ENCODE peak calls at places on chromosomes 3 and 15, in nine cellular contexts. H, Z, Q, T, N, D, U, C and O are unnamed samples.

GRCh38 chr3:170942011-170942410 is 33.6 kb upstream of the EIF5A2 start:
- DNase-seq in H (no peak), Z (no peak), Q (no peak), T (no peak), N (no peak), D (no peak), U (no peak), C (no peak), O (no peak)

GRCh38 chr15:70492240-70493177 is 270.8 kb downstream of the UACA start:
- DNase-seq in H (peak), Z (peak), Q (no peak), T (no peak), N (peak), D (peak), U (peak), C (peak), O (peak)

GRCh38 chr3:46695177-46695961 is 1.9 kb upstream of the ALS2CL start:
- DNase-seq in H (no peak), Z (peak), Q (peak), T (no peak), N (peak), D (peak), U (peak), C (peak), O (peak)

GRCh38 chr3:184637705-184638104 is 74.2 kb downstream of the MAGEF1 start:
- DNase-seq in H (no peak), Z (peak), Q (no peak), T (no peak), N (no peak), D (no peak), U (no peak), C (no peak), O (no peak)

GRCh38 chr3:89172150-89172549 is 64.7 kb downstream of the EPHA3 start:
- DNase-seq in H (no peak), Z (no peak), Q (no peak), T (no peak), N (no peak), D (no peak), U (no peak), C (no peak), O (no peak)

GRCh38 chr3:11622846-11623550 is 20.7 kb downstream of the VGLL4 start:
- DNase-seq in H (no peak), Z (no peak), Q (no peak), T (no peak), N (no peak), D (no peak), U (no peak), C (no peak), O (no peak)

GRCh38 chr3:69352305-69353087 is 33.4 kb downstream of the FRMD4B start:
- DNase-seq in H (no peak), Z (no peak), Q (no peak), T (no peak), N (no peak), D (no peak), U (no peak), C (no peak), O (no peak)

GRCh38 chr3:45003406-45003805 is 22.7 kb upstream of the CLEC3B start:
- DNase-seq in H (no peak), Z (no peak), Q (no peak), T (no peak), N (no peak), D (no peak), U (no peak), C (no peak), O (no peak)

GRCh38 chr3:45927881-45928280 is 15.4 kb upstream of the CXCR6 start:
- DNase-seq in H (no peak), Z (no peak), Q (no peak), T (no peak), N (no peak), D (no peak), U (no peak), C (no peak), O (no peak)

GRCh38 chr3:116350119-116350733 is 95.1 kb downstream of the LSAMP start:
- DNase-seq in H (no peak), Z (no peak), Q (no peak), T (no peak), N (no peak), D (no peak), U (no peak), C (no peak), O (no peak)

GRCh38 chr3:80733522-80734176 is 965.9 kb upstream of the ROBO1 start:
- DNase-seq in H (no peak), Z (peak), Q (no peak), T (no peak), N (no peak), D (no peak), U (peak), C (peak), O (no peak)

GRCh38 chr3:171640520-171641412 is 169.5 kb downstream of the PLD1 start:
- DNase-seq in H (peak), Z (peak), Q (no peak), T (no peak), N (no peak), D (no peak), U (no peak), C (peak), O (no peak)

GRCh38 chr3:27097171-27097570 is 272.0 kb downstream of the NEK10 start:
- DNase-seq in H (no peak), Z (no peak), Q (no peak), T (no peak), N (no peak), D (no peak), U (no peak), C (no peak), O (no peak)
- H3K4me3 ChIP-seq in H (no peak), Z (no peak), Q (no peak), T (no peak), N (no peak), D (no peak), U (no peak), C (no peak), O (no peak)

GRCh38 chr3:125212509-125213372 is at the start of gene SLC12A8:
- DNase-seq in H (no peak), Z (no peak), Q (no peak), T (no peak), N (no peak), D (no peak), U (peak), C (peak), O (peak)
- H3K4me3 ChIP-seq in H (peak), Z (peak), Q (peak), T (peak), N (no peak), D (peak), U (peak), C (peak), O (peak)

GRCh38 chr3:87088366-87088983 is 97.5 kb upstream of the VGLL3 start:
- DNase-seq in H (no peak), Z (peak), Q (no peak), T (no peak), N (no peak), D (no peak), U (no peak), C (no peak), O (no peak)

GRCh38 chr3:87084868-87085267 is 93.9 kb upstream of the VGLL3 start:
- DNase-seq in H (no peak), Z (peak), Q (no peak), T (no peak), N (no peak), D (no peak), U (no peak), C (no peak), O (no peak)

DNA sequence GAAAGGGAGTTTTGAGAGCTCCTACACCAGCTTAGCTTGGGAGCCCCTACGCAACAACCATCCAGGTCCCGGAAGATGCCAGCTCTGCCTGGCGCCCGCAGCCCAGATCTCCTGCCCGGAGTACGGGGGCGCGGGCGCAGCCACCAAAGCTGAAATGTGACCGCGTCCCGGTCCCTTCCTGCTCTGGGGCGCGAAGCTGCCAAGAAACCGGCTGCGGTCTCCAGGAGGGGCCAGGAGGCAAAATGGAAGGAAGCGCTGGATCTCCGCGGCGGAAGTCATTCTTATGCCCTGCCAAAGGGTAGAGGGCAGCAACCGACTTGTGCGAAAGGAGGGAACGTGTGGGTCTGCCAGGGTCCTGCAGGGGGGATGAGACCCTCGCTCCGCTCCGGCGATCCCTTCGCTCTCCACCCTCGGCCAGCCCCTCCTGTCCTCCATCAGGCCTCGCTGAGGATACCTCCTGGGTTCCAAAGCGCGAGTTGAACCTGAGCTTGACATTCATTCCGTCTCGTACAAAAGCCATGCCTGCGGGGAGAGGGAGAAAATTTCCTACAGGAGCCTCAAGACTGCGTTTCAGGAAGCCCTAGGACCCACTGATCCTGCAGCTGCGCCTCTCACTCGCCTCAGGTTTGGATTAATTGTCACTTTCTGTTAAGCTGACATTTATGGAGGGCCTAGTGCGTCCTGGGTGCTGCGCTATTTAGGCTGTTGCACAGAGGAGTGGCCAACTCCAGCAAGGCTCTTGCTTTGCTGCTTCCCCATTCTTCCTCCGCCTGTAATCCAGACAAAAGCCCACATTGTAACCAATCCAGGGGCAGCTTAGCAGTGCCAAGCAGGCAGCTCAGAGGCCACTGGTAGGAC is 98.3 kb upstream of the VGLL3 start:
- DNase-seq in H (peak), Z (peak), Q (peak), T (no peak), N (peak), D (peak), U (peak), C (no peak), O (peak)
- H3K4me3 ChIP-seq in H (peak), Z (peak), Q (peak), T (peak), N (peak), D (peak), U (peak), C (no peak), O (peak)

GRCh38 chr15:61768131-61768530 is 292.1 kb downstream of the VPS13C start:
- DNase-seq in H (no peak), Z (no peak), Q (no peak), T (no peak), N (no peak), D (no peak), U (no peak), C (no peak), O (no peak)
- H3K4me3 ChIP-seq in H (no peak), Z (no peak), Q (no peak), T (no peak), N (no peak), D (no peak), U (no peak), C (no peak), O (no peak)

GRCh38 chr3:48652923-48653715 is 9.6 kb downstream of the CELSR3 start:
- DNase-seq in H (no peak), Z (no peak), Q (no peak), T (no peak), N (no peak), D (no peak), U (no peak), C (no peak), O (no peak)

GRCh38 chr3:48656061-48656840 is 6.4 kb downstream of the CELSR3 start:
- DNase-seq in H (no peak), Z (peak), Q (peak), T (peak), N (peak), D (peak), U (peak), C (peak), O (peak)

GRCh38 chr3:48656841-48657281 is 5.8 kb downstream of the CELSR3 start:
- DNase-seq in H (no peak), Z (peak), Q (no peak), T (no peak), N (no peak), D (no peak), U (no peak), C (no peak), O (peak)

GRCh38 chr3:48655063-48655462 is 7.6 kb downstream of the CELSR3 start:
- DNase-seq in H (no peak), Z (no peak), Q (no peak), T (no peak), N (no peak), D (no peak), U (no peak), C (no peak), O (no peak)

DNA sequence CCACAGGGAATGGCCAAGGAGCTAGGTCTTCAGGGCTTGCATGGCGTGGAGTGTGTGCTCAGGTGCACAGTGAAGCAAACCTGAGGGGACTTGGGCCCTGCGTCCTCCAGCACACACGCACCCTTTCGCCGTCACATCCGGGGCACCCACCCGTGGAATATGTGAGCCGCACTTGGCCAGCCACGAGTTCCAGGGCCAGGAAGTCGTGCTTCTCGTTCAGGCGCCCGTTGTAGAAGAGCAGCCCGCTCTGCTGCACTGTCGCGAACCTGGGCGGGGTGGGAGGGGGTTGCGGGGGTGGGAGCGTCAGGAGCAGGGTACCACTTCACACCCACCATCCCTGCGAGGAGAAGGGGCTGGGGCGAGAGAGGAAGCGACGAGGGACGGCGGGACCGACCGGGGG is 7.1 kb downstream of the CELSR3 start:
- DNase-seq in H (no peak), Z (no peak), Q (no peak), T (no peak), N (no peak), D (peak), U (no peak), C (no peak), O (no peak)
- H3K4me3 ChIP-seq in H (peak), Z (peak), Q (no peak), T (peak), N (peak), D (peak), U (peak), C (no peak), O (peak)

DNA sequence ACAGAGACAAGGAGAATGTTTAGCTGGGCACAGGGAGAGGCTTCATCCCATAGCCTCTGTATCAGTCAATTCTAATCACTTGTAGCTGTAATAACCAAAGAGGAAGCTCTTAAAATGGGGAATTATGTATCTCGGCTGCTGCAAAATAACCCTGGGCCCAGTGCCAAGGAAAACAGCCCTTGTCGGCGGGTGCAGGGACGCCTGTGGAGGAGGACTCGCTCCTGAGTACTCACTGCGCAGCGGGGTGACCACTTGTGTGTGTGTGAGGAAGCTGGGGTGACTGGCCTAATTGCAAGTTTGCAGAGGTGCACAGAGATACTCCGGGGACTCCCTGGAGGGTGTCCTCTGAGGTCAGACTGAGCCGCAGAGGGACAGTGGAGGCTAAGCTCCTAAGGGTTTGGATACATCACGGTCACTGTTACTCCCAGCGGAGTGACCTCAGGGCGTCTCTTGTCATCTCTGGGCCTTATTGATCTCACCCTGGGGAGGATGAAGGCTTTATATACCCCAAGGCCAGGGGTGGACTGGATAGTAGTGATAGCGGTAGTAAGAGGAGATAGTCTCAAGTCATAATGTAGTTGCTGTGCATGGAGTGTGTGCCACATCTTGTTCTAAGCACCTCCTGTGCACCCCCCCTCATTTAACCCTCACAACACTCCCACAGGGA is 37.2 kb downstream of the SLC6A6 start:
- DNase-seq in H (no peak), Z (peak), Q (no peak), T (no peak), N (no peak), D (peak), U (peak), C (no peak), O (peak)
- H3K4me3 ChIP-seq in H (no peak), Z (no peak), Q (no peak), T (no peak), N (no peak), D (peak), U (no peak), C (no peak), O (no peak)

GRCh38 chr15:35060591-35060990 is 24.5 kb downstream of the NANOGP8 start:
- DNase-seq in H (no peak), Z (no peak), Q (no peak), T (no peak), N (no peak), D (no peak), U (no peak), C (no peak), O (no peak)
- H3K4me3 ChIP-seq in H (no peak), Z (no peak), Q (no peak), T (no peak), N (no peak), D (no peak), U (no peak), C (no peak), O (no peak)

GRCh38 chr3:43893721-43894120 is 203.0 kb downstream of the ABHD5 start:
- DNase-seq in H (no peak), Z (no peak), Q (no peak), T (no peak), N (no peak), D (no peak), U (no peak), C (no peak), O (no peak)
- H3K4me3 ChIP-seq in H (peak), Z (peak), Q (peak), T (peak), N (peak), D (peak), U (peak), C (peak), O (peak)

DNA sequence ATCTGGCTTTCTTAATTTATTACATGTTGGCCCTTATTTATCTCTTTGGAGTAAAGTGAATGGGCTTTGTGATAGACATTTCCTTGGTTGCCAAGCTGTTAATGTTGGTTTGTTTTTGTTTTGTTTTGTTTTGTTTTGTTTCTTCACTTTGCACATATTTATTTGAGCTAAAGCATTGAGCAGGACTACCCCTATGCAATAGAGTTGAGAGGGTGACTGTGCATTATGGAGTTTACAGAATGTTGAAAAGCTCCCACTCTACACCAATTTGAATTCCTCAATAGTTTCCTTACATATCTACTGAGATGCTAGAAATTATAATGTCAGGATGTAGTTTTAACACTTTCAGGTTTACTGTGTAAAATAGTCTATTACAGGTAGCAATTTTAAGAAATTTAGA is 462.8 kb upstream of the CBLB start:
- DNase-seq in H (no peak), Z (no peak), Q (no peak), T (no peak), N (no peak), D (no peak), U (no peak), C (no peak), O (no peak)
- H3K4me3 ChIP-seq in H (no peak), Z (no peak), Q (no peak), T (no peak), N (no peak), D (no peak), U (no peak), C (no peak), O (no peak)